ENCODE peak calls at places on chromosomes 13 and 19, in seven cellular contexts. G is H9, Y is type B pancreatic cell, Q is dorsolateral prefrontal cortex, I is cardiac fibroblast, M is left ventricle myocardium inferior, Z is lower leg skin. R is an unnamed sample.

GRCh38 chr19:47697863-47698609 is 15.2 kb upstream of the EHD2 start:
- DNase-seq in G (peak; percentile 92), Y (no peak), Q (peak; percentile 88), I (peak; percentile 92), M (peak; percentile 73), Z (peak; percentile 59), R (peak; percentile 77)

GRCh38 chr13:61695147-61695546 is 279.5 kb upstream of the PCDH20 start:
- DNase-seq in G (no peak), Y (no peak), Q (no peak), I (no peak), M (no peak), Z (no peak), R (no peak)

GRCh38 chr19:14479985-14480694 is 5.0 kb upstream of the PTGER1 start:
- DNase-seq in G (peak; percentile 92), Y (peak; percentile 85), Q (peak; percentile 54), I (peak; percentile 41), M (peak; percentile 48), Z (no peak), R (peak; percentile 89)

GRCh38 chr19:30851646-30852045 is 479.5 kb downstream of the ZNF536 start:
- DNase-seq in G (no peak), Y (no peak), Q (no peak), I (no peak), M (no peak), Z (no peak), R (no peak)

GRCh38 chr13:113566227-113566561 is 18.4 kb upstream of the TFDP1 start:
- DNase-seq in G (no peak), Y (peak; percentile 56), Q (no peak), I (no peak), M (no peak), Z (peak; percentile 8), R (no peak)

GRCh38 chr19:58563034-58563573 is 4.7 kb upstream of the UBE2M start:
- DNase-seq in G (peak; percentile 51), Y (no peak), Q (no peak), I (peak; percentile 19), M (peak; percentile 23), Z (no peak), R (no peak)

GRCh38 chr19:49766007-49766937 is 529 bp upstream of the AP2A1 start:
- DNase-seq in G (peak; percentile 100), Y (peak; percentile 98), Q (peak; percentile 99), I (peak; percentile 100), M (peak; percentile 100), Z (peak; percentile 100), R (peak; percentile 98)

GRCh38 chr13:50580684-50581305 is 262.7 kb downstream of the DLEU7 start:
- DNase-seq in G (no peak), Y (no peak), Q (no peak), I (peak; percentile 88), M (no peak), Z (no peak), R (no peak)

GRCh38 chr19:53892981-53893325 is 11.0 kb downstream of the PRKCG start:
- DNase-seq in G (peak; percentile 69), Y (no peak), Q (no peak), I (no peak), M (no peak), Z (no peak), R (peak; percentile 56)

GRCh38 chr13:34926513-34926912 is 15.6 kb upstream of the NBEA start:
- DNase-seq in G (no peak), Y (no peak), Q (no peak), I (peak; percentile 57), M (no peak), Z (no peak), R (peak; percentile 9)

GRCh38 chr13:20402881-20403280 is 122.8 kb downstream of the CRYL1 start:
- DNase-seq in G (no peak), Y (peak; percentile 47), Q (no peak), I (no peak), M (no peak), Z (no peak), R (no peak)

GRCh38 chr19:43504426-43505185 is at the start of gene PHLDB3:
- DNase-seq in G (peak; percentile 64), Y (peak; percentile 77), Q (no peak), I (peak; percentile 18), M (no peak), Z (no peak), R (peak; percentile 53)

GRCh38 chr13:30997697-30998547 is 65.5 kb downstream of the TEX26 start:
- DNase-seq in G (no peak), Y (no peak), Q (no peak), I (no peak), M (peak; percentile 47), Z (no peak), R (no peak)

GRCh38 chr19:50909240-50910070 is 1.7 kb downstream of the KLK4 start:
- DNase-seq in G (peak; percentile 100), Y (peak; percentile 76), Q (no peak), I (peak; percentile 40), M (no peak), Z (peak; percentile 36), R (peak; percentile 98)

GRCh38 chr19:55940306-55940705 is 7.3 kb upstream of the NLRP8 start:
- DNase-seq in G (no peak), Y (peak; percentile 20), Q (no peak), I (no peak), M (no peak), Z (no peak), R (no peak)

GRCh38 chr13:97254809-97255208 is 32.7 kb downstream of the MBNL2 start:
- DNase-seq in G (no peak), Y (no peak), Q (no peak), I (no peak), M (no peak), Z (no peak), R (no peak)

GRCh38 chr19:36524617-36525016 is 3.5 kb downstream of the ZNF260 start:
- DNase-seq in G (no peak), Y (no peak), Q (no peak), I (no peak), M (no peak), Z (no peak), R (no peak)
- TF ChIP-seq CTCF in G (no peak), Y (no peak), Q (no peak), I (no peak), M (no peak), Z (no peak), R (no peak)

DNA sequence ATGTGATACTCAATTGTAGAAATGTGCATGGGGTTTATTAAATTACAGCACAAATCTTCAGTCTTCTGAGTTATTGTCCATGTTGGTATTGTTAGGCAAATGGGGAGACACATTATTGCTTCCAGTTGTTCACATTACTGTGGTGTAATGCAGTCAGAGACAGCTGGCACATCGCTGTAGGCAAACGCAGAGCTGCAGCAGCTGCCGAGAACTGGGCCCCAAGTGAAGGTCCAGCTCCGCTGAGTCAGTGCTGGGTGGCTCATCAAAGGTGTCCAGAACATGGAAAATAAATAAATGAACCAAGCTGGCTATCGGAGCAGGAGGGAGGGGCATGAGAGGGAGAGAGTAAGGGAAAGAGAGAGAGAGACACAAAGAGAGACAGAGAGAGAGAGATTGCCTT is 299.1 kb upstream of the OBI1 start:
- DNase-seq in G (no peak), Y (no peak), Q (no peak), I (no peak), M (no peak), Z (no peak), R (no peak)
- TF ChIP-seq CTCF in G (no peak), Y (no peak), Q (no peak), I (no peak), M (no peak), Z (no peak), R (no peak)

DNA sequence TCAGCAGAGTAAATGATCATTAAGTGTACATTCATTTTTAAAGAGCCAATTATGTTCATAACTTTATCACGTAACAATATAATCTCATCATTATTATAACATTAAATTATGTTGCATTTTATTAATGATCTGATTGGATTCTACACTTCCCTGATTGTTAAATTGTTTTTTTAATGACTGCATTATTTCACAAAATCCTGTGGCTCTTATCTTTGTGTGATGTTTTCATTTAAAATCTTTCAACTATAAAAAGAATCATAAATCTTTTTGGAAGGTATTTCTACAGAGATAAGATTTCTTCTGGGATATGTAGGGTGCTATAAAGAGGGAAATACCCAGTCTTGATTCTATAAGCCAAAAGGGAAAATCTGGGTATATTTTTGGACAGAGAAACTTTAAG is 101.7 kb downstream of the ZIC5 start:
- DNase-seq in G (no peak), Y (no peak), Q (no peak), I (no peak), M (no peak), Z (no peak), R (no peak)
- TF ChIP-seq CTCF in G (no peak), Y (no peak), Q (no peak), I (no peak), M (no peak), Z (no peak), R (no peak)

GRCh38 chr13:40283666-40284065 is 382.8 kb downstream of the FOXO1 start:
- DNase-seq in G (no peak), Y (no peak), Q (no peak), I (no peak), M (no peak), Z (no peak), R (no peak)

GRCh38 chr13:40287428-40287827 is 379.0 kb downstream of the FOXO1 start:
- DNase-seq in G (no peak), Y (no peak), Q (no peak), I (no peak), M (no peak), Z (no peak), R (no peak)

GRCh38 chr13:40290758-40291157 is 375.7 kb downstream of the FOXO1 start:
- DNase-seq in G (no peak), Y (no peak), Q (no peak), I (no peak), M (no peak), Z (no peak), R (no peak)

GRCh38 chr13:40288259-40288658 is 378.2 kb downstream of the FOXO1 start:
- DNase-seq in G (no peak), Y (no peak), Q (no peak), I (no peak), M (no peak), Z (no peak), R (no peak)

GRCh38 chr13:40285634-40286033 is 380.8 kb downstream of the FOXO1 start:
- DNase-seq in G (no peak), Y (no peak), Q (no peak), I (no peak), M (no peak), Z (no peak), R (no peak)
- TF ChIP-seq CTCF in G (no peak), Y (no peak), Q (no peak), I (no peak), M (no peak), Z (no peak), R (no peak)

DNA sequence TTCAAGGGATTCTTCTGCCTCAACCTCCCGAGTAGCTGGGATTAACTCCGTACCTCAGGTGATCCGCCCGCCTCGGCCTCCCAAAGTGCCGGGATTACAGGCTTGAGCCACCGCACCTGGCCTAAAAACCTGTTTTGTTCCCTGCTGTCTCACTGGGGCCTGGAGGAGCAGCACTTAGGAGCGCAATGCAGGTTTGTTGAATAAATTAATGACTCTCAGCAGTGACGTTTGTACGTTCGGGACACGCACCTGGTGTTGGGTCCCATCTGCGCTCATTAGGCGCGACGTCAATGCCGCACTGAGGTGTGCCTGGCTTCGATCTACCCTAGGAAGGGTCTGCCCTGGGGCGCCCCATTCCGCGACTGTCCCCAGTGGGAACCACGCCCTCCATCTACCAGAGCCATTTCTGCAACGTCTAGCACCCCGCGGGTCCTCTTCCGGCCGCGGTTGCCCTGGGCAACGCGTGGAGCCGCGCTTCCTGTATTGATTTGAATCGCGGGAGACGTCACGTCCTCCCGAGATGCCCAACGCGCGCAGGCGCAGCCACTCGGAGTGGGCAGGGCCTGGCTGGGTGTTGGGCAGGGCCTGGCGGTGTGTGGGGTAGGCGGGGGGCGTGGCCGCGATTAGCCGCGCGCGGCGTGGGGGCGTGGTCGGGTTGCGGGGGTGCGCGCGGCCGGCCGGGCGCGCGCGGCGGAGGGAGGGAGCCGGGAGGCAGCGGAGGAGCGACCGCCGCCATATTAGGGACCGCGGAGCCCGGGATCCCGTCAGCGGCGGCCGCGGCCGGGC is at the start of gene FZR1:
- DNase-seq in G (peak; percentile 98), Y (peak; percentile 100), Q (peak; percentile 99), I (peak; percentile 99), M (peak; percentile 99), Z (peak; percentile 98), R (peak; percentile 99)
- TF ChIP-seq CTCF in G (no peak), Y (no peak), Q (no peak), I (no peak), M (no peak), Z (no peak), R (no peak)